ENCODE peak calls at places on chromosome 16, in nine cellular contexts. O is AG20443; Q is stimulated activated naive CD4-positive, alpha-beta T cell; S is activated CD4-positive, alpha-beta T cell treated with anti-CD3 and anti-CD28 coated beads for 48 hours; L is CD8-positive, alpha-beta memory T cell; G is stimulated activated CD8-positive, alpha-beta memory T cell treated with anti-CD3 and anti-CD28 coated beads, Interleukin-7, amount 100 ng/mL, for 1 hour; E is kidney tubule cell; Z is activated CD8-positive, alpha-beta memory T cell treated with anti-CD3 and anti-CD28 coated beads for 4 hours; R is NCI-H1436. P is an unnamed sample.

GRCh38 chr16:27285676-27286196 is 17.2 kb upstream of the NSMCE1 start:
- DNase-seq in O (no peak), Q (no peak), S (peak; percentile 55), L (no peak), G (no peak), E (no peak), Z (no peak), R (no peak), P (no peak)

GRCh38 chr16:57906385-57907316 is 64.3 kb downstream of the CNGB1 start:
- DNase-seq in O (peak; percentile 52), Q (no peak), S (peak; percentile 29), L (no peak), G (no peak), E (no peak), Z (no peak), R (no peak), P (peak; percentile 42)

GRCh38 chr16:27498426-27498825 is 51.3 kb downstream of the GTF3C1 start:
- DNase-seq in O (no peak), Q (no peak), S (no peak), L (no peak), G (no peak), E (no peak), Z (no peak), R (no peak), P (no peak)

GRCh38 chr16:2156849-2157224 is 1.3 kb downstream of the TRAF7 start:
- DNase-seq in O (no peak), Q (no peak), S (no peak), L (no peak), G (no peak), E (no peak), Z (no peak), R (no peak), P (no peak)

GRCh38 chr16:64455275-64455674 is 666.6 kb downstream of the CDH11 start:
- DNase-seq in O (no peak), Q (no peak), S (no peak), L (no peak), G (no peak), E (peak; percentile 60), Z (no peak), R (no peak), P (no peak)

GRCh38 chr16:78298986-78299385 is 199.5 kb downstream of the WWOX start:
- DNase-seq in O (no peak), Q (no peak), S (no peak), L (no peak), G (no peak), E (peak; percentile 6), Z (no peak), R (no peak), P (no peak)

GRCh38 chr16:76335187-76335974 is 58.2 kb downstream of the CNTNAP4 start:
- DNase-seq in O (no peak), Q (no peak), S (no peak), L (no peak), G (no peak), E (no peak), Z (no peak), R (no peak), P (no peak)

GRCh38 chr16:85213926-85214294 is 101.6 kb upstream of the CIBAR2 start:
- DNase-seq in O (no peak), Q (no peak), S (no peak), L (no peak), G (no peak), E (no peak), Z (no peak), R (no peak), P (no peak)

GRCh38 chr16:59988591-59988990 is 1254.5 kb upstream of the GOT2 start:
- DNase-seq in O (no peak), Q (no peak), S (no peak), L (no peak), G (no peak), E (no peak), Z (no peak), R (no peak), P (no peak)

GRCh38 chr16:50152386-50152806 is 710 bp upstream of the TENT4B start:
- DNase-seq in O (peak; percentile 57), Q (peak; percentile 89), S (peak; percentile 87), L (peak; percentile 76), G (peak; percentile 29), E (peak; percentile 43), Z (peak; percentile 43), R (no peak), P (peak; percentile 90)

GRCh38 chr16:5065368-5065767 is 388 bp downstream of the C16orf89 start:
- DNase-seq in O (no peak), Q (no peak), S (no peak), L (no peak), G (no peak), E (no peak), Z (no peak), R (no peak), P (no peak)

GRCh38 chr16:85998868-85999729 is 100.1 kb downstream of the IRF8 start:
- DNase-seq in O (no peak), Q (no peak), S (peak; percentile 57), L (no peak), G (no peak), E (peak; percentile 35), Z (no peak), R (no peak), P (no peak)

GRCh38 chr16:66905633-66906539 is 12.8 kb downstream of the CDH16 start:
- DNase-seq in O (no peak), Q (peak; percentile 63), S (peak; percentile 70), L (no peak), G (no peak), E (peak; percentile 65), Z (no peak), R (peak; percentile 56), P (peak; percentile 74)

GRCh38 chr16:49856741-49857330 is 924 bp upstream of the ZNF423 start:
- DNase-seq in O (peak; percentile 87), Q (peak; percentile 23), S (peak; percentile 39), L (no peak), G (no peak), E (peak; percentile 67), Z (no peak), R (peak; percentile 21), P (peak; percentile 34)

GRCh38 chr16:86306811-86307517 is 203.4 kb upstream of the FOXF1 start:
- DNase-seq in O (no peak), Q (no peak), S (no peak), L (no peak), G (no peak), E (no peak), Z (no peak), R (no peak), P (no peak)

GRCh38 chr16:47503936-47504335 is 42.8 kb downstream of the PHKB start:
- DNase-seq in O (no peak), Q (no peak), S (no peak), L (no peak), G (no peak), E (peak; percentile 56), Z (no peak), R (no peak), P (no peak)

GRCh38 chr16:31785126-31785525 is 88.5 kb upstream of the ZNF267 start:
- DNase-seq in O (no peak), Q (no peak), S (no peak), L (no peak), G (no peak), E (no peak), Z (no peak), R (no peak), P (no peak)

GRCh38 chr16:87407511-87408112 is 15.5 kb downstream of the MAP1LC3B start:
- DNase-seq in O (peak; percentile 80), Q (no peak), S (no peak), L (no peak), G (no peak), E (peak; percentile 94), Z (no peak), R (no peak), P (no peak)

GRCh38 chr16:50839356-50839755 is 97.5 kb downstream of the CYLD start:
- DNase-seq in O (no peak), Q (no peak), S (no peak), L (no peak), G (no peak), E (no peak), Z (no peak), R (no peak), P (no peak)

GRCh38 chr16:1543085-1543896 is 9.8 kb downstream of the TMEM204 start:
- DNase-seq in O (peak; percentile 60), Q (no peak), S (peak; percentile 83), L (no peak), G (no peak), E (peak; percentile 61), Z (peak; percentile 40), R (no peak), P (peak; percentile 90)

GRCh38 chr16:69833357-69833781 is 71.2 kb downstream of the WWP2 start:
- DNase-seq in O (no peak), Q (no peak), S (no peak), L (no peak), G (no peak), E (peak; percentile 20), Z (no peak), R (no peak), P (no peak)

GRCh38 chr16:68401871-68402747 is 46.2 kb downstream of the SMPD3 start:
- DNase-seq in O (peak; percentile 87), Q (no peak), S (peak; percentile 28), L (no peak), G (no peak), E (peak; percentile 33), Z (no peak), R (no peak), P (peak; percentile 28)

GRCh38 chr16:1688807-1689560 is 10.9 kb downstream of the JPT2 start:
- DNase-seq in O (no peak), Q (no peak), S (no peak), L (no peak), G (no peak), E (peak; percentile 98), Z (no peak), R (no peak), P (no peak)

GRCh38 chr16:56793504-56793903 is 63.6 kb downstream of the NUP93 start:
- DNase-seq in O (peak; percentile 32), Q (peak; percentile 11), S (no peak), L (no peak), G (no peak), E (peak; percentile 52), Z (no peak), R (no peak), P (peak; percentile 12)

GRCh38 chr16:9016824-9017223 is 53.1 kb upstream of the USP7 start:
- DNase-seq in O (no peak), Q (no peak), S (no peak), L (no peak), G (no peak), E (no peak), Z (no peak), R (no peak), P (no peak)

GRCh38 chr16:8905168-8905762 is 23.1 kb downstream of the LITAFD start:
- DNase-seq in O (peak; percentile 46), Q (peak; percentile 29), S (no peak), L (peak; percentile 16), G (no peak), E (peak; percentile 39), Z (no peak), R (no peak), P (no peak)

GRCh38 chr16:85162478-85163277 is 50.4 kb upstream of the CIBAR2 start:
- DNase-seq in O (peak; percentile 85), Q (no peak), S (no peak), L (no peak), G (no peak), E (peak; percentile 68), Z (no peak), R (no peak), P (no peak)

GRCh38 chr16:11100239-11100750 is 155.7 kb downstream of the SOCS1 start:
- DNase-seq in O (peak; percentile 91), Q (no peak), S (peak; percentile 88), L (no peak), G (no peak), E (peak; percentile 76), Z (no peak), R (no peak), P (peak; percentile 81)

GRCh38 chr16:67396159-67396774 is 3.0 kb upstream of the TPPP3 start:
- DNase-seq in O (peak; percentile 92), Q (no peak), S (no peak), L (no peak), G (no peak), E (peak; percentile 90), Z (no peak), R (peak; percentile 93), P (no peak)

GRCh38 chr16:74901606-74902005 is 83.3 kb downstream of the WDR59 start:
- DNase-seq in O (no peak), Q (no peak), S (no peak), L (no peak), G (no peak), E (no peak), Z (no peak), R (no peak), P (no peak)

GRCh38 chr16:51146256-51146924 is 4.7 kb downstream of the SALL1 start:
- DNase-seq in O (peak; percentile 53), Q (no peak), S (no peak), L (no peak), G (no peak), E (peak; percentile 58), Z (no peak), R (no peak), P (no peak)